ENCODE peak calls at places on chromosomes 4 and X, in four cellular contexts. Y is A549, D is body of pancreas, I is astrocyte of the spinal cord. C is an unnamed sample.

GRCh38 chr4:126888968-126889367 is 743.8 kb upstream of the INTU start:
- DNase-seq in Y (no peak), D (no peak), I (peak), C (no peak)

GRCh38 chrX:110363241-110363640 is 4.6 kb downstream of the RTL9 start:
- DNase-seq in Y (no peak), D (no peak), I (no peak), C (no peak)

GRCh38 chr4:83262682-83263081 is 21.9 kb downstream of the COQ2 start:
- DNase-seq in Y (no peak), D (no peak), I (no peak), C (no peak)

GRCh38 chr4:95289028-95289634 is 259.6 kb downstream of the UNC5C start:
- DNase-seq in Y (peak), D (peak), I (peak), C (no peak)

GRCh38 chr4:100986360-100986868 is 360.9 kb downstream of the PPP3CA start:
- DNase-seq in Y (no peak), D (no peak), I (peak), C (no peak)

GRCh38 chr4:89539374-89539773 is 231.8 kb upstream of the GPRIN3 start:
- DNase-seq in Y (peak), D (no peak), I (peak), C (no peak)

GRCh38 chrX:79715448-79715847 is 299.1 kb upstream of the TBX22 start:
- DNase-seq in Y (no peak), D (no peak), I (no peak), C (no peak)

GRCh38 chrX:41723305-41723704 is 676 bp upstream of the GPR82 start:
- DNase-seq in Y (no peak), D (no peak), I (no peak), C (no peak)

GRCh38 chrX:113802837-113803236 is 781.0 kb upstream of the HTR2C start:
- DNase-seq in Y (peak), D (no peak), I (no peak), C (no peak)

GRCh38 chrX:74420194-74421035 is 878 bp upstream of the SLC16A2 start:
- DNase-seq in Y (peak), D (peak), I (peak), C (no peak)

GRCh38 chr4:105192910-105193309 is 46.2 kb downstream of the TET2 start:
- DNase-seq in Y (no peak), D (no peak), I (no peak), C (no peak)

GRCh38 chrX:71450433-71451106 is 82.3 kb upstream of the OGT start:
- DNase-seq in Y (no peak), D (no peak), I (no peak), C (no peak)

GRCh38 chr4:168451744-168452394 is 28.4 kb downstream of the DDX60L start:
- DNase-seq in Y (peak), D (no peak), I (peak), C (peak)

GRCh38 chr4:2281575-2282343 is 19.9 kb upstream of the MXD4 start:
- DNase-seq in Y (no peak), D (peak), I (no peak), C (no peak)

GRCh38 chrX:40104649-40105015 is 6.9 kb upstream of the BCOR start:
- DNase-seq in Y (no peak), D (peak), I (no peak), C (no peak)

GRCh38 chr4:78022517-78022916 is 34.6 kb upstream of the FRAS1 start:
- DNase-seq in Y (no peak), D (no peak), I (no peak), C (no peak)

GRCh38 chr4:156830356-156830755 is 141.2 kb downstream of the PDGFC start:
- DNase-seq in Y (no peak), D (no peak), I (peak), C (no peak)

GRCh38 chr4:94960703-94961102 is 202.9 kb downstream of the BMPR1B start:
- DNase-seq in Y (no peak), D (no peak), I (no peak), C (no peak)

GRCh38 chr4:148116264-148116663 is 325.9 kb downstream of the NR3C2 start:
- DNase-seq in Y (no peak), D (no peak), I (peak), C (no peak)

GRCh38 chrX:114906978-114907510 is 110.4 kb downstream of the IL13RA2 start:
- DNase-seq in Y (no peak), D (no peak), I (no peak), C (no peak)

GRCh38 chr4:68865178-68865638 is 49.4 kb downstream of the UGT2B10 start:
- DNase-seq in Y (peak), D (peak), I (no peak), C (no peak)

GRCh38 chr4:138927065-138927464 is 88.5 kb upstream of the NOCT start:
- DNase-seq in Y (no peak), D (no peak), I (no peak), C (no peak)

GRCh38 chr4:87038837-87039715 is 104.3 kb downstream of the AFF1 start:
- DNase-seq in Y (peak), D (peak), I (peak), C (peak)

GRCh38 chrX:22366866-22367265 is 94.2 kb downstream of the CBLL2 start:
- DNase-seq in Y (no peak), D (no peak), I (no peak), C (no peak)

GRCh38 chrX:107780525-107780924 is 3.0 kb downstream of the NCBP2L start:
- DNase-seq in Y (no peak), D (no peak), I (no peak), C (no peak)

GRCh38 chrX:66914082-66914481 is 275.2 kb upstream of the EDA2R start:
- DNase-seq in Y (peak), D (peak), I (no peak), C (no peak)

GRCh38 chr4:158519226-158519625 is 2.5 kb upstream of the RXFP1 start:
- DNase-seq in Y (no peak), D (no peak), I (no peak), C (no peak)

GRCh38 chr4:138734746-138735145 is 280.8 kb upstream of the NOCT start:
- DNase-seq in Y (no peak), D (no peak), I (peak), C (no peak)

GRCh38 chr4:123072060-123072459 is 149.7 kb upstream of the NUDT6 start:
- DNase-seq in Y (no peak), D (no peak), I (no peak), C (no peak)

GRCh38 chr4:1237981-1238675 is 10.8 kb downstream of the CTBP1 start:
- DNase-seq in Y (no peak), D (no peak), I (no peak), C (no peak)

GRCh38 chr4:186072516-186072915 is 3.6 kb downstream of the TLR3 start:
- DNase-seq in Y (no peak), D (no peak), I (no peak), C (no peak)

GRCh38 chr4:186067757-186068385 is 1.1 kb upstream of the TLR3 start:
- DNase-seq in Y (peak), D (peak), I (peak), C (no peak)

GRCh38 chr4:186074189-186074588 is 5.2 kb downstream of the TLR3 start:
- DNase-seq in Y (no peak), D (no peak), I (no peak), C (no peak)

GRCh38 chr4:186068581-186069402 is at the start of gene TLR3:
- DNase-seq in Y (no peak), D (peak), I (peak), C (no peak)

DNA sequence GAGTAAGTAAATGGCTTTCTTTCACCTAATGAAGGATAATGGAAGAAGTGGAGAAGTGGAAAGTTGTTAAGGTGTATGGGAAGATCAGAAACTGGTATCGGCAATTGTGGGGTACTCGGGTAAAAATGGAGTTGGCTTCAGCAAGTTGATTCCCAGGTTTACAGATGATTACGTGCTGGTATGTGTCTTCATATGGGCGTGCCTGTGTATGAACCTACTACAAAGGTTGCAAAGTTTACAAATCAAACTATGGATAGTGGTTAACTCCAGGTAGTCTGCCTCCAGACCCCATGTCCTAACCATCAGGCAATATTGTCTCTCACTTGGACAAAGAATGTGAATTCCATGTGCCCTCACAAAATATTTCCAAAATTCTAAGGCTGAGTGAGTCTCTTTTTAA is 778 bp downstream of the TLR3 start:
- DNase-seq in Y (no peak), D (no peak), I (no peak), C (no peak)
- H3K4me3 ChIP-seq in Y (no peak), D (no peak), I (no peak), C (peak)

DNA sequence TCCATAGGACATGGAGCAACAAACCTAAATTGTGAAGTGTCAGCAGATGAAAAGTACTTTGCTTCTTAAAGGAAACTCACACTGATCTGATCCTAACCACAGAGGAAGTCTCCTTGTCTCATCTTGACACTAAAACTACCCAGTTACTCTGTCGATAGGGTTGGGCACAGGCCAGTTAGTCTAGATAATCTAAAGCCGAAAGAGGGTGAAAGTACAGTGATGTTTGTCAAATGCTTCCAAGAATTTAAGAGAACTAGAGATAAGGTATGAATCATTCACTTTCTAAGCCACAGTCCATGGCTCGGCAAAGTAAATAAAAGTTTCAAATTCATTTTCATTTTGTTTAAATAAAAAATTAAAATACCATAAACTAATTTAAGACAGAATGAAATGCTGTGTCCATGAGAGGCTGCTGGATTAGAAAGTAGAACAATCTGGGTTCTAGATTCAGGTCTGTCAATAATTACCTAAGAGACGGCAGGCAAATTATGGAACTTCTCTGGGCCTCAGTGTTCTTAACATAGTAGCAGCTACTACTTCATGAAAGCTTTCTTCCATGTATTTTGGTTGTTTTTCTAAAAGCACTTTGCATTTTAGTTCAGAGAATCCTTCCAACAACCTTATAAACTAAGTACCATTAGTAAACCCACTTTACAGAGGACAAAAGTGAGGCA is 176.7 kb downstream of the LDB2 start:
- DNase-seq in Y (no peak), D (peak), I (peak), C (no peak)
- H3K4me3 ChIP-seq in Y (no peak), D (no peak), I (no peak), C (no peak)

GRCh38 chr4:4572821-4573220 is 31.0 kb upstream of the STX18 start:
- DNase-seq in Y (no peak), D (no peak), I (no peak), C (no peak)

GRCh38 chr4:4575284-4576211 is 33.7 kb upstream of the STX18 start:
- DNase-seq in Y (peak), D (peak), I (peak), C (no peak)

GRCh38 chr4:4577359-4577875 is 35.6 kb upstream of the STX18 start:
- DNase-seq in Y (no peak), D (no peak), I (no peak), C (no peak)

GRCh38 chr4:4574052-4574451 is 32.2 kb upstream of the STX18 start:
- DNase-seq in Y (no peak), D (no peak), I (no peak), C (no peak)

GRCh38 chr4:4574792-4575191 is 32.9 kb upstream of the STX18 start:
- DNase-seq in Y (peak), D (peak), I (peak), C (no peak)
- H3K4me3 ChIP-seq in Y (peak), D (peak), I (peak), C (peak)

DNA sequence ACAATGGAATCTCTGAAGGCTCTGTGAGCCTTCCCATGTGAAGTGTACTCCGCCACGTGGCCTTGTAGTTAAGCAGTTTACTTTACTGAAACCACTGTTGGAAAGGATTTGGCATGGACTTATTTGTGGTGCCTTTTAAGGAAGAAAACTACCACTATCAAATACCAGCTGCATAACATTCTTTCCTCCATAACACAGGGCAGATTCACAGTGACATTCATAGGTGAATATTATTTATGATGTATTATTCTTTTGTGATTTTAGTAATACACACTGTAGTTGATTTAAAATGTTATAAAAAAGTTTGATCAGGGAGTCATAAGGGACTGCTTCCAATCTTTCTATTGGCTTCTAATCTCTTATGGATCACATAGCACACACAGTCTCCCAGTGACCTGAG is 192.5 kb upstream of the AGTR2 start:
- DNase-seq in Y (no peak), D (no peak), I (no peak), C (no peak)
- H3K4me3 ChIP-seq in Y (no peak), D (no peak), I (no peak), C (no peak)